ENCODE peak calls at places on chromosomes 12 and 14, in five cellular contexts. One of them, this sample, is unnamed.

GRCh38 chr12:123363743-123364531 is 710 bp downstream of the SBNO1 start:
- DNase-seq in adrenal gland: peak; percentile 38
- DNase-seq in ovary: peak; percentile 56
- DNase-seq in stomach: peak; percentile 27
- DNase-seq in tibial nerve: no peak
- DNase-seq in this sample: peak; percentile 60

GRCh38 chr12:101298426-101298825 is 18.5 kb downstream of the UTP20 start:
- DNase-seq in ovary: no peak
- DNase-seq in adrenal gland: no peak
- DNase-seq in tibial nerve: no peak
- DNase-seq in stomach: no peak
- DNase-seq in this sample: no peak

GRCh38 chr14:99603965-99604765 is at the start of gene CCDC85C:
- DNase-seq in ovary: peak; percentile 98
- DNase-seq in stomach: peak; percentile 97
- DNase-seq in tibial nerve: peak; percentile 81
- DNase-seq in adrenal gland: peak; percentile 97
- DNase-seq in this sample: peak; percentile 97

GRCh38 chr14:76924363-76925151 is 98.3 kb downstream of the LRRC74A start:
- DNase-seq in tibial nerve: no peak
- DNase-seq in stomach: no peak
- DNase-seq in adrenal gland: no peak
- DNase-seq in ovary: no peak
- DNase-seq in this sample: no peak

GRCh38 chr14:77738559-77739250 is 22.3 kb downstream of the SNW1 start:
- DNase-seq in ovary: no peak
- DNase-seq in tibial nerve: no peak
- DNase-seq in adrenal gland: peak; percentile 46
- DNase-seq in stomach: peak; percentile 43
- DNase-seq in this sample: no peak

GRCh38 chr12:123387508-123388217 is 3.7 kb downstream of the KMT5A start:
- DNase-seq in adrenal gland: no peak
- DNase-seq in tibial nerve: no peak
- DNase-seq in ovary: peak; percentile 36
- DNase-seq in stomach: no peak
- DNase-seq in this sample: no peak

GRCh38 chr14:51554953-51555352 is 96.8 kb upstream of the FRMD6 start:
- DNase-seq in tibial nerve: no peak
- DNase-seq in ovary: no peak
- DNase-seq in stomach: no peak
- DNase-seq in adrenal gland: no peak
- DNase-seq in this sample: no peak

GRCh38 chr14:68528031-68528687 is 264.7 kb downstream of the ZFP36L1 start:
- DNase-seq in stomach: no peak
- DNase-seq in adrenal gland: no peak
- DNase-seq in ovary: no peak
- DNase-seq in tibial nerve: no peak
- DNase-seq in this sample: no peak

GRCh38 chr14:44438936-44439335 is 68.1 kb downstream of the FSCB start:
- DNase-seq in ovary: no peak
- DNase-seq in tibial nerve: no peak
- DNase-seq in stomach: no peak
- DNase-seq in adrenal gland: no peak
- DNase-seq in this sample: no peak

GRCh38 chr12:57522887-57523705 is 472 bp downstream of the MBD6 start:
- DNase-seq in ovary: peak; percentile 77
- DNase-seq in adrenal gland: peak; percentile 67
- DNase-seq in tibial nerve: peak; percentile 43
- DNase-seq in stomach: peak; percentile 48
- DNase-seq in this sample: no peak

GRCh38 chr14:44945264-44945663 is 16.5 kb downstream of the KLHL28 start:
- DNase-seq in stomach: no peak
- DNase-seq in adrenal gland: no peak
- DNase-seq in tibial nerve: no peak
- DNase-seq in ovary: no peak
- DNase-seq in this sample: no peak

GRCh38 chr14:101273091-101273490 is 288.2 kb upstream of the DIO3 start:
- DNase-seq in ovary: no peak
- DNase-seq in adrenal gland: no peak
- DNase-seq in tibial nerve: no peak
- DNase-seq in stomach: no peak
- DNase-seq in this sample: no peak

GRCh38 chr12:101759396-101760047 is 20.3 kb upstream of the SYCP3 start:
- DNase-seq in stomach: no peak
- DNase-seq in ovary: no peak
- DNase-seq in tibial nerve: no peak
- DNase-seq in adrenal gland: no peak
- DNase-seq in this sample: no peak

GRCh38 chr14:30354439-30354838 is 204.5 kb upstream of the G2E3 start:
- DNase-seq in stomach: no peak
- DNase-seq in tibial nerve: no peak
- DNase-seq in adrenal gland: no peak
- DNase-seq in ovary: no peak
- DNase-seq in this sample: no peak

GRCh38 chr14:35336171-35337073 is 44.2 kb downstream of the PSMA6 start:
- DNase-seq in stomach: peak; percentile 94
- DNase-seq in adrenal gland: peak; percentile 95
- DNase-seq in ovary: peak; percentile 98
- DNase-seq in tibial nerve: peak; percentile 91
- DNase-seq in this sample: peak; percentile 47

GRCh38 chr14:98325761-98326160 is 946.2 kb downstream of the BCL11B start:
- DNase-seq in adrenal gland: no peak
- DNase-seq in tibial nerve: no peak
- DNase-seq in ovary: no peak
- DNase-seq in stomach: no peak
- DNase-seq in this sample: no peak

GRCh38 chr14:70635971-70636595 is 5.6 kb upstream of the TTC9 start:
- DNase-seq in ovary: no peak
- DNase-seq in adrenal gland: no peak
- DNase-seq in tibial nerve: no peak
- DNase-seq in stomach: no peak
- DNase-seq in this sample: no peak

GRCh38 chr12:91355150-91356006 is 172.8 kb upstream of the DCN start:
- DNase-seq in adrenal gland: peak; percentile 65
- DNase-seq in stomach: peak; percentile 66
- DNase-seq in tibial nerve: peak; percentile 63
- DNase-seq in ovary: peak; percentile 77
- DNase-seq in this sample: peak; percentile 86

GRCh38 chr14:75094896-75095295 is 25.5 kb downstream of the ZC2HC1C start:
- DNase-seq in tibial nerve: no peak
- DNase-seq in ovary: no peak
- DNase-seq in adrenal gland: no peak
- DNase-seq in stomach: no peak
- DNase-seq in this sample: no peak

GRCh38 chr14:75554482-75554881 is 23.9 kb upstream of the FLVCR2 start:
- DNase-seq in adrenal gland: no peak
- DNase-seq in stomach: no peak
- DNase-seq in ovary: no peak
- DNase-seq in tibial nerve: no peak
- DNase-seq in this sample: no peak

GRCh38 chr12:24903305-24904088 is 45.4 kb downstream of the BCAT1 start:
- DNase-seq in stomach: no peak
- DNase-seq in ovary: no peak
- DNase-seq in adrenal gland: no peak
- DNase-seq in tibial nerve: no peak
- DNase-seq in this sample: no peak

DNA sequence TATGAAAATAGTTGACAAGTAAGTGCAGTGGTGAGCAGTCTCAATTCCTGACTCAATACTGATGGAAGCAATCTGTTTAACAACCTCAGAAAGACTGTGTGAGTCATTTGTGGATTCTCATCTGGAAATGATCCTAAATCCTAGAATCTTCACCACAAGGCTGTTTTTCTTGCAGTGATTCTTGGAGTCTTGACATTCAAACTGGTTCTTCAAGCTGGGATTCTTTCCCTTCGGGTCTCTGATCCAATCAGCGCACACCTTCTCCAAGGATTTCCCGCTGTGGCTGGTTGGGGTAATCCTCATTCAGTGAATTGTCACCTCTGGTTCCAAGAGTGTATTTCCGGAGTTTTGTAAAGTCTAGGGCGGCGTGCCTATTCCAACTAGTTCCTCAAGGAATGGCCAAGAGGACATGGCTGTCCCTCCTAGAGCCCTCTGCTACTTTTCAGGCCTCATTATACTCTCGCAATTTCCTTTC is 37.7 kb upstream of the FOXJ2 start:
- DNase-seq in stomach: no peak
- DNase-seq in tibial nerve: no peak
- DNase-seq in ovary: no peak
- DNase-seq in adrenal gland: no peak
- DNase-seq in this sample: no peak
- H3K27ac ChIP-seq in stomach: peak overlapping the region; percentile 77
- H3K27ac ChIP-seq in tibial nerve: peak overlapping the region; percentile 67
- H3K27ac ChIP-seq in ovary: no peak overlapping the region
- H3K27ac ChIP-seq in adrenal gland: peak overlapping the region; percentile 54
- H3K27ac ChIP-seq in this sample: peak overlapping the region; percentile 17

DNA sequence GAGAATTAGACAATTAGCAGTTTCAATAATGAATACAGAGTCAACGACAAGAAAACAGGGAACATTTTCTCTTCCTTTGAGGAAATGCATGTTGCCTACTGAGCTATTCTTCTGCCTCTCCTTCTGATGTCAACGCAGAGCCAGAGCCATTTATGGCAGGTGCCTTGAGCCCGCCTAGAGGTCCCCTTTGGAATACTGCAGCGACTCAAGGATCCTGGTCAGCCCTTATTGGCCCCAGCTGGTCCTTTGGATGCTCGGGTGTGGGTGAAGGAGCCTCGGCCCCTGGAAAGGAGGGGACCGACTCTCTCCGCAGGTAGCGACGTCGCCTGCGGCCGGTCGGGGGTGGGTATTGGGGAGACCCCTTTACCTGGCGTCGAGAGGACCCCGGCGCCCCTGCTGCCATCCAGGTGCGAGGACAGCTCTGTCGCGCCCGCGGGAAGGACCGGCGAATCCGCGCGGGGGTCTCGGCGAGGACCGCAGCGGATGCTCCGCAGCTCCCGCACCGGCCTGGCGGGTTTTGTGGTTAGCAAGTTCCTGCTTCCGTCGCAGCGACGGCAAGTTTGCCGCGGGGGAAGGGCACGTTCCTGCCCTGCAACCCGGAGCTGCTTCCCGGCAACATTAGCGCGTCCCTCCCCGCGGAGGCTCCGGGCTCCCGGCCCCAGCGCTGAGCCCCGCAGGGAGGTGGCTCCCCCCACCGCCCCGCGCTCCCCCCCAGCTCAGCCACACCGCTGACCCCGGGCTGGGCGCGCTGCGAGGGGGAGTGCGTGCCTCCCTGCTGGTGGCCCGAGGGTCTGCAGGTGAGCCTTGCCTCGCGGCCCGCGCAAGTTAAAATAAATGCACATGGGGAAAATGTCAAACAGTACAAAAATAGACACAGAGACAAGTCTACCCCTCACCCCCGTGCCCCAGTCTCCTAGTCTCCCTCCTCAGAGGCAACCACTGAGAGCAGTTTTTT is at the start of gene MANSC1:
- DNase-seq in adrenal gland: peak; percentile 66
- DNase-seq in tibial nerve: no peak
- DNase-seq in ovary: peak; percentile 71
- DNase-seq in stomach: peak; percentile 78
- DNase-seq in this sample: peak; percentile 84
- TF ChIP-seq POLR2A in adrenal gland: peak; percentile 57
- TF ChIP-seq POLR2A in tibial nerve: no peak
- TF ChIP-seq POLR2A in ovary: peak; percentile 42
- TF ChIP-seq POLR2A in stomach: peak; percentile 35
- TF ChIP-seq POLR2A in this sample: peak; percentile 53

GRCh38 chr12:119678459-119678858 is 10.5 kb downstream of the PRKAB1 start:
- DNase-seq in adrenal gland: no peak
- DNase-seq in ovary: no peak
- DNase-seq in tibial nerve: no peak
- DNase-seq in stomach: no peak
- DNase-seq in this sample: no peak

GRCh38 chr12:119676573-119676972 is 8.6 kb downstream of the PRKAB1 start:
- DNase-seq in stomach: no peak
- DNase-seq in adrenal gland: no peak
- DNase-seq in tibial nerve: no peak
- DNase-seq in ovary: no peak
- DNase-seq in this sample: no peak

GRCh38 chr12:119681139-119681538 is 13.2 kb downstream of the PRKAB1 start:
- DNase-seq in stomach: no peak
- DNase-seq in tibial nerve: no peak
- DNase-seq in adrenal gland: no peak
- DNase-seq in ovary: no peak
- DNase-seq in this sample: peak; percentile 70

GRCh38 chr12:119679490-119679889 is 11.6 kb downstream of the PRKAB1 start:
- DNase-seq in stomach: no peak
- DNase-seq in ovary: no peak
- DNase-seq in tibial nerve: no peak
- DNase-seq in adrenal gland: no peak
- DNase-seq in this sample: no peak

DNA sequence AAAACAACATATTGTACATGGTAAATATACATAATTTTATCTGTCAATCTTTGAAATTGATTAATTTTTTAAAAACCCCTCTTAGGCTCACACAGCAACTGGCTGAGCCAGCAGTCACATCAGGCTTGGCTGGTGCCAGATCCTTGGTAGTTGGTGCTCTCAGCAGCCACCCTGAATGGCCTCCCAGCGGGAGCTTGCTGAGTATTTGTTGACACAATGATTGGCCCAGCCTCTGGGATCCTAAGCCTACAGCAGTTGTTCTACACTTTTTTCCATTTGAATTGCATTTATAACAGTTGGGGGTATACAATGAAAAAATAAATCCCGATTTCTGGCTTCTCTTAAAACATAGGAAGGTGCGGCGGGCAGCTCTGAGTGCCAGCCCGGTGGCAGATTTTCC is 11.1 kb downstream of the PRKAB1 start:
- DNase-seq in adrenal gland: no peak
- DNase-seq in tibial nerve: no peak
- DNase-seq in stomach: peak; percentile 70
- DNase-seq in ovary: no peak
- DNase-seq in this sample: no peak
- H3K27ac ChIP-seq in adrenal gland: no peak overlapping the region
- H3K27ac ChIP-seq in tibial nerve: no peak overlapping the region
- H3K27ac ChIP-seq in stomach: peak overlapping the region; percentile 21
- H3K27ac ChIP-seq in ovary: no peak overlapping the region
- H3K27ac ChIP-seq in this sample: no peak overlapping the region

DNA sequence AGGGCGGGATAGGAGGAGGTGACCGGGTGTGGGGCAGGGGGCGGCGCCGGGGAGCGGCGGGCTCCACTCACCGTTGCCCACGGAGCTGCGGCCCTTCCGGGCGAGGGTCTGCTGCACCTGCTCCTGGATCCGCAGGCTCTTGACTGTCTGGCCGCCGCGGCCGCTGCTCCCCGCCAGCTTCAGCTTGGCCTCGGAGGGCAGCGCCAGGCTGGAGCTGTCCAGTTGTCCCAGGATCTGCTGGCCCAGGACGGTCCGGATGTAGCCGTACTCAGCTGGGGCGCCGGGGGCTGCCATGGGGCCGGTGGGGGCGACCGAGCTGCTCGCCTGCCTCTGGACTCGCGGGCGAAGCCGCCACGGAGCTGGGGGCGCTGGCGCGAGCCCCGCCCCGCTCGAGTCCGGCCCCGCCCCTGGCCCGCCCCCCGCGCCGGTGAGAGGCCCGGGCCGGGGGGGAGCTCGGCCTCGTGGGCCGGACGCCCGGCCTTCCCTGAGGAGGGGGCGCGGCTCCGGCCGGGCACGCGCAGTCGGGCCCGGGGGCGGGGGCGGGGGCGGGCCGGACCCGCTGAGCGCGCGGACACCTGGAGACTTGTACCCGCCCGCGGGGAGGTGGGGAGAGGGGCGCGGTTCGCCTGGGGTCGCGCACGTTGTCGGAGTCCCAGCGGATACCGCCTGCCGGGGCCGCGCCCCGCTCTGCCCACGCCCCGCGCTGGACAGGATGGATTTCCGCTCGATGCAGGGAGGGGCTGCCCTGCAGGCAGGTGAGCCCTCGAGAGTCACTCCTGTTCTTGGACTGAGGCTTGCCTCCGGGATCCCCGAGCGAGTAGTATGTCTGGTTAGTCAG is at the start of gene PKP2:
- DNase-seq in tibial nerve: no peak
- DNase-seq in adrenal gland: peak; percentile 41
- DNase-seq in ovary: peak; percentile 74
- DNase-seq in stomach: peak; percentile 91
- DNase-seq in this sample: peak; percentile 92
- TF ChIP-seq POLR2A in tibial nerve: no peak
- TF ChIP-seq POLR2A in adrenal gland: no peak
- TF ChIP-seq POLR2A in ovary: no peak
- TF ChIP-seq POLR2A in stomach: no peak
- TF ChIP-seq POLR2A in this sample: peak; percentile 55

This sample was measured in Peyer's patch.